ENCODE peak calls at places on chromosomes 5 and 9, in ten cellular contexts. A is fibroblast of lung, L is EL, F is iris pigment epithelial cell, W is NCI-H524, T is GM03348, C is C1 segment of cervical spinal cord, B is hippocampal formation, U is tibial artery, O is LoVo. I is an unnamed sample.

GRCh38 chr5:157540707-157541451 is 34.7 kb downstream of the ADAM19 start:
- DNase-seq in A (peak), L (peak), F (peak), W (no peak), T (peak), C (no peak), B (no peak), U (peak), O (no peak), I (peak)

GRCh38 chr5:5524327-5524726 is 101.8 kb downstream of the ICE1 start:
- DNase-seq in A (no peak), L (no peak), F (no peak), W (no peak), T (no peak), C (no peak), B (no peak), U (no peak), O (no peak), I (no peak)

GRCh38 chr5:68378204-68378830 is 162.8 kb downstream of the PIK3R1 start:
- DNase-seq in A (no peak), L (no peak), F (no peak), W (no peak), T (no peak), C (no peak), B (no peak), U (no peak), O (no peak), I (no peak)

GRCh38 chr9:36187414-36187813 is 3.3 kb upstream of the CLTA start:
- DNase-seq in A (peak), L (peak), F (peak), W (no peak), T (peak), C (no peak), B (no peak), U (no peak), O (no peak), I (no peak)

GRCh38 chr9:89436963-89437625 is 60.8 kb downstream of the SEMA4D start:
- DNase-seq in A (no peak), L (no peak), F (no peak), W (no peak), T (no peak), C (no peak), B (no peak), U (no peak), O (no peak), I (peak)

GRCh38 chr9:110141118-110141797 is 66.7 kb downstream of the C9orf152 start:
- DNase-seq in A (peak), L (peak), F (peak), W (no peak), T (peak), C (no peak), B (no peak), U (peak), O (no peak), I (no peak)

GRCh38 chr5:13350754-13351153 is 593.7 kb downstream of the DNAH5 start:
- DNase-seq in A (peak), L (no peak), F (no peak), W (peak), T (no peak), C (no peak), B (no peak), U (no peak), O (no peak), I (no peak)

GRCh38 chr5:31833005-31833404 is 194.1 kb downstream of the PDZD2 start:
- DNase-seq in A (peak), L (no peak), F (peak), W (no peak), T (no peak), C (no peak), B (no peak), U (no peak), O (no peak), I (no peak)

GRCh38 chr9:132670359-132670815 is at the start of gene GTF3C4:
- DNase-seq in A (peak), L (no peak), F (peak), W (peak), T (peak), C (no peak), B (peak), U (peak), O (peak), I (peak)

GRCh38 chr5:57779383-57780223 is 297.0 kb upstream of the ACTBL2 start:
- DNase-seq in A (peak), L (peak), F (peak), W (peak), T (peak), C (no peak), B (peak), U (no peak), O (peak), I (no peak)

GRCh38 chr9:127876764-127877562 is 512 bp downstream of the AK1 start:
- DNase-seq in A (no peak), L (peak), F (no peak), W (no peak), T (peak), C (peak), B (no peak), U (no peak), O (no peak), I (peak)

GRCh38 chr9:35658144-35658893 is at the start of gene CCDC107:
- DNase-seq in A (peak), L (peak), F (peak), W (peak), T (peak), C (peak), B (peak), U (peak), O (peak), I (peak)

GRCh38 chr9:110283736-110284135 is 27.4 kb upstream of the TXN start:
- DNase-seq in A (peak), L (no peak), F (no peak), W (no peak), T (no peak), C (no peak), B (peak), U (no peak), O (peak), I (no peak)

GRCh38 chr9:98040212-98040611 is 16.3 kb upstream of the NANS start:
- DNase-seq in A (no peak), L (no peak), F (no peak), W (no peak), T (no peak), C (no peak), B (no peak), U (no peak), O (no peak), I (no peak)

GRCh38 chr5:93598141-93598996 is 15.3 kb downstream of the NR2F1 start:
- DNase-seq in A (peak), L (no peak), F (peak), W (no peak), T (no peak), C (no peak), B (no peak), U (no peak), O (peak), I (no peak)

GRCh38 chr9:106350777-106351176 is 512.2 kb upstream of the ZNF462 start:
- DNase-seq in A (no peak), L (no peak), F (no peak), W (no peak), T (no peak), C (no peak), B (no peak), U (no peak), O (no peak), I (no peak)

GRCh38 chr5:62283856-62284255 is 22.1 kb upstream of the KIF2A start:
- DNase-seq in A (no peak), L (no peak), F (no peak), W (no peak), T (no peak), C (no peak), B (no peak), U (no peak), O (no peak), I (no peak)

GRCh38 chr5:38468202-38468656 is 88.2 kb downstream of the LIFR start:
- DNase-seq in A (peak), L (peak), F (peak), W (no peak), T (peak), C (no peak), B (no peak), U (peak), O (no peak), I (no peak)

GRCh38 chr5:92613546-92613945 is 967.5 kb downstream of the NR2F1-AS1 start:
- DNase-seq in A (peak), L (peak), F (peak), W (no peak), T (no peak), C (no peak), B (no peak), U (no peak), O (no peak), I (no peak)

GRCh38 chr9:35660966-35661413 is 2.9 kb downstream of the CCDC107 start:
- DNase-seq in A (no peak), L (peak), F (peak), W (no peak), T (peak), C (no peak), B (no peak), U (peak), O (no peak), I (no peak)

GRCh38 chr5:112960316-112960715 is 16.3 kb upstream of the DCP2 start:
- DNase-seq in A (no peak), L (no peak), F (no peak), W (peak), T (no peak), C (no peak), B (no peak), U (no peak), O (no peak), I (no peak)

GRCh38 chr9:36835271-36835996 is 198.6 kb downstream of the PAX5 start:
- DNase-seq in A (no peak), L (no peak), F (no peak), W (no peak), T (no peak), C (no peak), B (no peak), U (no peak), O (no peak), I (no peak)

GRCh38 chr9:83655433-83655832 is 32.5 kb downstream of the IDNK start:
- DNase-seq in A (no peak), L (no peak), F (no peak), W (no peak), T (no peak), C (no peak), B (no peak), U (no peak), O (no peak), I (no peak)

GRCh38 chr9:94581711-94582110 is 11.9 kb downstream of the FBP2 start:
- DNase-seq in A (no peak), L (no peak), F (no peak), W (no peak), T (no peak), C (no peak), B (no peak), U (no peak), O (no peak), I (no peak)

GRCh38 chr9:118578467-118578866 is 790.8 kb downstream of the BRINP1 start:
- DNase-seq in A (peak), L (peak), F (peak), W (no peak), T (peak), C (no peak), B (no peak), U (no peak), O (no peak), I (no peak)

GRCh38 chr5:997001-997474 is 11.6 kb upstream of the NKD2 start:
- DNase-seq in A (no peak), L (peak), F (peak), W (no peak), T (no peak), C (no peak), B (no peak), U (no peak), O (no peak), I (peak)

GRCh38 chr9:93191354-93191660 is 7.4 kb downstream of the WNK2 start:
- DNase-seq in A (no peak), L (no peak), F (no peak), W (no peak), T (no peak), C (no peak), B (no peak), U (no peak), O (no peak), I (no peak)

GRCh38 chr9:128372784-128373183 is 1.6 kb downstream of the URM1 start:
- DNase-seq in A (peak), L (no peak), F (peak), W (no peak), T (no peak), C (no peak), B (no peak), U (no peak), O (no peak), I (no peak)

GRCh38 chr9:130129425-130130061 is 42.7 kb upstream of the NCS1 start:
- DNase-seq in A (peak), L (no peak), F (peak), W (no peak), T (no peak), C (no peak), B (peak), U (no peak), O (no peak), I (no peak)

GRCh38 chr5:96809898-96810297 is 2.2 kb upstream of the ERAP1 start:
- DNase-seq in A (peak), L (no peak), F (no peak), W (no peak), T (no peak), C (no peak), B (no peak), U (no peak), O (no peak), I (peak)

GRCh38 chr9:36140086-36141084 is 3.9 kb downstream of the GLIPR2 start:
- DNase-seq in A (no peak), L (no peak), F (no peak), W (no peak), T (no peak), C (no peak), B (no peak), U (no peak), O (no peak), I (no peak)

GRCh38 chr5:30384171-30384570 is 809.3 kb upstream of the CDH6 start:
- DNase-seq in A (no peak), L (no peak), F (no peak), W (no peak), T (no peak), C (no peak), B (no peak), U (no peak), O (no peak), I (no peak)

GRCh38 chr9:110847661-110848060 is 179.1 kb downstream of the MUSK start:
- DNase-seq in A (peak), L (peak), F (peak), W (no peak), T (peak), C (no peak), B (no peak), U (no peak), O (no peak), I (no peak)

GRCh38 chr9:137293094-137293481 is 9.0 kb downstream of the NRARP start:
- DNase-seq in A (no peak), L (no peak), F (no peak), W (no peak), T (no peak), C (no peak), B (no peak), U (no peak), O (no peak), I (no peak)

GRCh38 chr9:91773166-91773565 is 176.9 kb downstream of the ROR2 start:
- DNase-seq in A (no peak), L (no peak), F (no peak), W (no peak), T (no peak), C (no peak), B (no peak), U (no peak), O (no peak), I (no peak)

GRCh38 chr9:95463145-95464060 is 53.4 kb downstream of the PTCH1 start:
- DNase-seq in A (no peak), L (no peak), F (peak), W (peak), T (no peak), C (no peak), B (no peak), U (no peak), O (no peak), I (no peak)